ENCODE peak calls at places on chromosomes 4 and X, in four cellular contexts. E is heart right ventricle, R is substantia nigra, N is fibroblast of lung. H is an unnamed sample.

GRCh38 chr4:122119739-122120138 is 32.4 kb upstream of the BLTP1 start:
- DNase-seq in N (no peak), R (no peak), E (no peak), H (no peak)

GRCh38 chrX:97858592-97858991 is 974.9 kb downstream of the RPA4 start:
- DNase-seq in E (no peak), R (no peak), N (peak), H (no peak)

GRCh38 chr4:169404959-169405358 is 134.2 kb upstream of the SH3RF1 start:
- DNase-seq in R (no peak), E (no peak), N (no peak), H (no peak)

GRCh38 chr4:89203902-89204301 is 92.6 kb downstream of the TIGD2 start:
- DNase-seq in N (no peak), R (no peak), E (no peak), H (no peak)

GRCh38 chr4:76626686-76627465 is 191.8 kb downstream of the SHROOM3 start:
- DNase-seq in N (peak), E (no peak), R (no peak), H (no peak)

GRCh38 chr4:111027526-111027925 is 404.6 kb upstream of the PITX2 start:
- DNase-seq in N (no peak), R (no peak), E (no peak), H (no peak)

GRCh38 chr4:65383589-65384305 is 286.5 kb downstream of the EPHA5 start:
- DNase-seq in E (no peak), R (no peak), N (peak), H (no peak)

GRCh38 chr4:8005814-8006215 is 66.2 kb upstream of the AFAP1 start:
- DNase-seq in N (no peak), R (no peak), E (no peak), H (no peak)

GRCh38 chr4:150591284-150591874 is 9.4 kb downstream of the MAB21L2 start:
- DNase-seq in N (no peak), R (no peak), E (no peak), H (no peak)

GRCh38 chrX:47815901-47816845 is 20.5 kb upstream of the ZNF81 start:
- DNase-seq in N (peak), R (no peak), E (no peak), H (no peak)

GRCh38 chr4:134862116-134862515 is 660.5 kb upstream of the PABPC4L start:
- DNase-seq in E (no peak), N (peak), R (no peak), H (no peak)

GRCh38 chr4:141140271-141141205 is 7.3 kb upstream of the RNF150 start:
- DNase-seq in R (no peak), E (no peak), N (no peak), H (no peak)

GRCh38 chr4:175622887-175623286 is 189.2 kb downstream of the GPM6A start:
- DNase-seq in R (no peak), E (no peak), N (no peak), H (no peak)

GRCh38 chr4:155796031-155796430 is 37.2 kb downstream of the GUCY1B1 start:
- DNase-seq in E (no peak), R (no peak), N (peak), H (no peak)

GRCh38 chr4:36285784-36286480 is 4.5 kb downstream of the DTHD1 start:
- DNase-seq in R (no peak), N (no peak), E (no peak), H (no peak)

GRCh38 chr4:152605641-152606304 is 69.9 kb upstream of the FBXW7 start:
- DNase-seq in N (peak), R (no peak), E (peak), H (no peak)

GRCh38 chr4:166675411-166675810 is 558.9 kb downstream of the SPOCK3 start:
- DNase-seq in E (no peak), R (no peak), N (peak), H (no peak)

GRCh38 chrX:81301877-81302276 is 100.0 kb downstream of the SH3BGRL start:
- DNase-seq in E (no peak), R (no peak), N (no peak), H (no peak)

DNA sequence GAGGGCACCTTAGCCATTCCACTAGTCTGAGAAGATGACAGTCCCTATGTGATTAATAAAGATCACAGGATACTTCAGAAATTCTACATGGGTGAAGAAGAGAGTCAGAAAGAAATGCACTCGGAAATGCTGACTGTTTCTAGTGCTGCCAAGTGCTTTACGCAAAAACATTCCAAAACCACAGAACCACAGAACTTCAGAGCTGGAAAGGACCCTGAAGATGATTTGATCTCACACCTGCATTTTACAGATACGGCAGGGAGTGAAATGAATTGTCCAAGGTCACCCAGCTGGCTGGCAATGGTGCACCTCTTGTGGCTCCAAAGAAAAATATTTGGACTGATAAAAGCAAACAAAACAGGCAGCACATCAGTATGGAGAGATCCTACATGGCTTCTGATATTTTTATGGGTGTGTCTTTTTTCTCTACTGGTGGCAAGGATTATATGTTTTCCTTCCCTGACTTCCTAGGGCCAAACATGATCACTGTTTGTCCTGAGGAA is 115.9 kb downstream of the MAML3 start:
- DNase-seq in R (no peak), N (no peak), E (no peak), H (no peak)
- H3K27ac ChIP-seq in R (no peak), N (peak), E (no peak), H (no peak)

DNA sequence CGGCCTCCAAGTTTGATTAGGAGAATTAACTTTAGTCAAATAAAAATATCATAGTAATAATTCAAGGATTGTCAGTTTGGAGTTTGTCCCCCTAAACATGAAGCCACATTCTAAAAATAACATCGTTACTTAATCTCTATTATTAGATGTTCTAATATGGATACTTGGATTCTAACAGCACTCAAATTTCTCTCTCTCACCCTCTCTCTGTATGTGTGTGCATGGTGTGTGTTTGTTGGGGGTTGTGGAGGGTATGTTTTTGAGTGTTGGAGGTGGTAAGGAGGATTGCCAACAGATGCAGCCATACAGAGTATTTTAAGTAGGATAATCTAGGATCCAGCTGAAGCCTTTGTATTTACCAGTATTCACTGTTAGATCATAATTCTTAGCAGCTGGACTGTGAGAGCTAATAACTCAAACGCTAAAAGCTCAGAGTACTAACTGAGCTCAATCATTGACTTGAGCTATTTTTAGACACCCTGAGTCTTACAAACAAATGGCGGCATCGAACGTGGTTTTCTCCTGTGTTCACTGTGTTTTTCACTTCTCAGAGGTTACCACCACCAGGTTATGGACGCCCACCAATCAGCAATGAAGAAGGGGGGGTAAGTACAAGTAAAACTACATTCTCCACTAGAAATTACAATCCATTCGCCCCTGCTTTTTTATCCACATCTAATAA is 8.8 kb downstream of the ENAM start:
- DNase-seq in R (no peak), N (peak), E (no peak), H (no peak)
- H3K27ac ChIP-seq in R (no peak), N (no peak), E (peak), H (no peak)

GRCh38 chr4:48370260-48371134 is 29.2 kb downstream of the SLAIN2 start:
- DNase-seq in E (no peak), R (no peak), N (no peak), H (no peak)
- H3K27ac ChIP-seq in E (no peak), R (no peak), N (no peak), H (no peak)

GRCh38 chr4:174524242-174524641 is 2.0 kb upstream of the HPGD start:
- DNase-seq in R (no peak), N (no peak), E (no peak), H (no peak)
- H3K27ac ChIP-seq in R (no peak), N (no peak), E (no peak), H (no peak)

GRCh38 chr4:5967783-5968182 is 50.4 kb downstream of the C4orf50 start:
- DNase-seq in R (no peak), N (no peak), E (no peak), H (no peak)
- H3K27ac ChIP-seq in R (no peak), N (no peak), E (no peak), H (no peak)

GRCh38 chrX:24027086-24027485 is at the start of gene KLHL15:
- DNase-seq in R (no peak), N (no peak), E (no peak), H (no peak)
- H3K27ac ChIP-seq in R (peak), N (peak), E (peak), H (peak)